ENCODE peak calls at places on chromosomes 13 and 19, in four cellular contexts. V, U, Z and G are unnamed samples.

GRCh38 chr19:13788991-13789390 is 6.3 kb upstream of the ZSWIM4 start:
- DNase-seq in V (no peak), U (no peak), Z (peak), G (no peak)

GRCh38 chr19:11964496-11964857 is 363 bp upstream of the ZNF763 start:
- DNase-seq in U (no peak), V (no peak), Z (no peak), G (peak)

GRCh38 chr19:45517238-45517637 is 10.0 kb downstream of the VASP start:
- DNase-seq in V (no peak), U (no peak), Z (no peak), G (no peak)

GRCh38 chr13:112883241-112883945 is 85.6 kb upstream of the MCF2L start:
- DNase-seq in Z (no peak), V (no peak), U (no peak), G (no peak)

GRCh38 chr19:32646556-32646955 is 28.4 kb downstream of the ANKRD27 start:
- DNase-seq in U (no peak), V (no peak), Z (no peak), G (no peak)

GRCh38 chr19:17390665-17391370 is 3.2 kb downstream of the CCDC194 start:
- DNase-seq in Z (peak), U (peak), V (peak), G (peak)

GRCh38 chr19:45069056-45069455 is 7.2 kb downstream of the ZNF296 start:
- DNase-seq in V (no peak), Z (peak), U (no peak), G (no peak)

GRCh38 chr19:3977242-3978143 is 6.6 kb upstream of the DAPK3 start:
- DNase-seq in U (no peak), Z (peak), V (no peak), G (no peak)

GRCh38 chr19:45423033-45423588 is 606 bp downstream of the ERCC1 start:
- DNase-seq in V (no peak), Z (no peak), U (no peak), G (no peak)

GRCh38 chr19:48895226-48895625 is 3.3 kb downstream of the TULP2 start:
- DNase-seq in U (no peak), Z (no peak), V (no peak), G (no peak)